ENCODE peak calls at places on chromosome 13, in five cellular contexts. One of them, this sample, is unnamed.

GRCh38 chr13:72585254-72585653 is 142.2 kb downstream of the MZT1 start:
- DNase-seq in AG09309: no peak
- DNase-seq in WERI-Rb-1: no peak
- DNase-seq in fibroblast of pulmonary artery: no peak
- DNase-seq in cardiac muscle cell: no peak
- DNase-seq in this sample: no peak

GRCh38 chr13:30577381-30577780 is 40.3 kb upstream of the USPL1 start:
- DNase-seq in WERI-Rb-1: peak; percentile 12
- DNase-seq in AG09309: peak; percentile 81
- DNase-seq in cardiac muscle cell: no peak
- DNase-seq in fibroblast of pulmonary artery: peak; percentile 76
- DNase-seq in this sample: no peak

GRCh38 chr13:29908917-29909755 is 58.7 kb upstream of the UBL3 start:
- DNase-seq in AG09309: no peak
- DNase-seq in cardiac muscle cell: no peak
- DNase-seq in fibroblast of pulmonary artery: no peak
- DNase-seq in WERI-Rb-1: peak; percentile 7
- DNase-seq in this sample: no peak

GRCh38 chr13:95535243-95535642 is 17.3 kb upstream of the CLDN10 start:
- DNase-seq in WERI-Rb-1: no peak
- DNase-seq in cardiac muscle cell: no peak
- DNase-seq in AG09309: peak; percentile 5
- DNase-seq in fibroblast of pulmonary artery: peak; percentile 50
- DNase-seq in this sample: no peak

GRCh38 chr13:21043898-21044297 is 17.5 kb downstream of the LATS2 start:
- DNase-seq in AG09309: peak; percentile 93
- DNase-seq in cardiac muscle cell: peak; percentile 22
- DNase-seq in fibroblast of pulmonary artery: peak; percentile 93
- DNase-seq in WERI-Rb-1: no peak
- DNase-seq in this sample: no peak

GRCh38 chr13:39381456-39381855 is 221.5 kb downstream of the LHFPL6 start:
- DNase-seq in cardiac muscle cell: no peak
- DNase-seq in WERI-Rb-1: no peak
- DNase-seq in fibroblast of pulmonary artery: no peak
- DNase-seq in AG09309: no peak
- DNase-seq in this sample: no peak

GRCh38 chr13:46633416-46633815 is 80.4 kb downstream of the LRCH1 start:
- DNase-seq in WERI-Rb-1: no peak
- DNase-seq in cardiac muscle cell: no peak
- DNase-seq in AG09309: peak; percentile 29
- DNase-seq in fibroblast of pulmonary artery: peak; percentile 81
- DNase-seq in this sample: no peak

GRCh38 chr13:95564948-95565347 is 12.4 kb downstream of the CLDN10 start:
- DNase-seq in cardiac muscle cell: no peak
- DNase-seq in AG09309: peak; percentile 48
- DNase-seq in WERI-Rb-1: no peak
- DNase-seq in fibroblast of pulmonary artery: peak; percentile 93
- DNase-seq in this sample: no peak

GRCh38 chr13:109180905-109181425 is 551.6 kb downstream of the MYO16 start:
- DNase-seq in cardiac muscle cell: no peak
- DNase-seq in WERI-Rb-1: no peak
- DNase-seq in AG09309: peak; percentile 86
- DNase-seq in fibroblast of pulmonary artery: peak; percentile 68
- DNase-seq in this sample: no peak

GRCh38 chr13:24605923-24606372 is 74.3 kb upstream of the ATP12A start:
- DNase-seq in AG09309: peak; percentile 23
- DNase-seq in WERI-Rb-1: peak; percentile 44
- DNase-seq in cardiac muscle cell: no peak
- DNase-seq in fibroblast of pulmonary artery: peak; percentile 44
- DNase-seq in this sample: no peak

GRCh38 chr13:79044415-79044814 is 361.6 kb downstream of the RBM26 start:
- DNase-seq in fibroblast of pulmonary artery: no peak
- DNase-seq in WERI-Rb-1: no peak
- DNase-seq in cardiac muscle cell: no peak
- DNase-seq in AG09309: no peak
- DNase-seq in this sample: no peak

GRCh38 chr13:73870036-73870741 is 264.0 kb downstream of the KLF12 start:
- DNase-seq in cardiac muscle cell: no peak
- DNase-seq in AG09309: no peak
- DNase-seq in fibroblast of pulmonary artery: peak; percentile 89
- DNase-seq in WERI-Rb-1: no peak
- DNase-seq in this sample: no peak

GRCh38 chr13:41813426-41813825 is 147.5 kb downstream of the VWA8 start:
- DNase-seq in cardiac muscle cell: no peak
- DNase-seq in AG09309: no peak
- DNase-seq in fibroblast of pulmonary artery: peak; percentile 31
- DNase-seq in WERI-Rb-1: no peak
- DNase-seq in this sample: no peak

GRCh38 chr13:39603424-39603947 is 493 bp upstream of the LHFPL6 start:
- DNase-seq in cardiac muscle cell: peak; percentile 48
- DNase-seq in WERI-Rb-1: peak; percentile 27
- DNase-seq in AG09309: no peak
- DNase-seq in fibroblast of pulmonary artery: peak; percentile 29
- DNase-seq in this sample: peak; percentile 20